ENCODE peak calls at places on chromosomes 4 and X, in six cellular contexts. One of them, this sample, is unnamed.
A peak's percentile ranks its signal among the peaks of the same experiment; 100 is the strongest.

GRCh38 chr4:25823632-25824031 is 39.2 kb downstream of the SEL1L3 start:
- DNase-seq in NCI-H1092: no peak
- DNase-seq in effector CD4-positive, alpha-beta T cell: no peak
- DNase-seq in H7: no peak
- DNase-seq in left colon: no peak
- DNase-seq in left kidney: no peak
- DNase-seq in this sample: no peak

GRCh38 chr4:151296227-151296626 is 19.3 kb downstream of the PRSS48 start:
- DNase-seq in NCI-H1092: no peak
- DNase-seq in effector CD4-positive, alpha-beta T cell: no peak
- DNase-seq in H7: no peak
- DNase-seq in left colon: no peak
- DNase-seq in left kidney: no peak
- DNase-seq in this sample: no peak

GRCh38 chrX:15299945-15300851 is 15.2 kb downstream of the ASB11 start:
- DNase-seq in NCI-H1092: no peak
- DNase-seq in effector CD4-positive, alpha-beta T cell: no peak
- DNase-seq in H7: peak; percentile 50
- DNase-seq in left colon: no peak
- DNase-seq in left kidney: peak; percentile 43
- DNase-seq in this sample: no peak

GRCh38 chrX:54357414-54358377 is at the start of gene WNK3:
- DNase-seq in NCI-H1092: peak; percentile 88
- DNase-seq in effector CD4-positive, alpha-beta T cell: peak; percentile 2
- DNase-seq in H7: peak; percentile 91
- DNase-seq in left colon: peak; percentile 36
- DNase-seq in left kidney: peak; percentile 96
- DNase-seq in this sample: peak; percentile 88

GRCh38 chr4:113584407-113585150 is 177.0 kb downstream of the CAMK2D start:
- DNase-seq in NCI-H1092: no peak
- DNase-seq in effector CD4-positive, alpha-beta T cell: no peak
- DNase-seq in H7: peak; percentile 4
- DNase-seq in left colon: no peak
- DNase-seq in left kidney: peak; percentile 33
- DNase-seq in this sample: peak; percentile 24

GRCh38 chrX:1059576-1060561 is 152.6 kb downstream of the CRLF2 start:
- DNase-seq in NCI-H1092: no peak
- DNase-seq in effector CD4-positive, alpha-beta T cell: no peak
- DNase-seq in H7: no peak
- DNase-seq in left colon: no peak
- DNase-seq in left kidney: no peak
- DNase-seq in this sample: no peak

GRCh38 chr4:118388621-118389020 is 35.8 kb upstream of the PRSS12 start:
- DNase-seq in NCI-H1092: no peak
- DNase-seq in effector CD4-positive, alpha-beta T cell: no peak
- DNase-seq in H7: no peak
- DNase-seq in left colon: no peak
- DNase-seq in left kidney: no peak
- DNase-seq in this sample: no peak

GRCh38 chrX:47093248-47093647 is 15.0 kb downstream of the RGN start:
- DNase-seq in NCI-H1092: peak; percentile 2
- DNase-seq in effector CD4-positive, alpha-beta T cell: no peak
- DNase-seq in H7: no peak
- DNase-seq in left colon: no peak
- DNase-seq in left kidney: peak; percentile 25
- DNase-seq in this sample: no peak

GRCh38 chr4:150150545-150151156 is 72.4 kb downstream of the DCLK2 start:
- DNase-seq in NCI-H1092: peak; percentile 2
- DNase-seq in effector CD4-positive, alpha-beta T cell: no peak
- DNase-seq in H7: no peak
- DNase-seq in left colon: no peak
- DNase-seq in left kidney: no peak
- DNase-seq in this sample: no peak

GRCh38 chr4:151772322-151772721 is 11.5 kb upstream of the GATB start:
- DNase-seq in NCI-H1092: no peak
- DNase-seq in effector CD4-positive, alpha-beta T cell: no peak
- DNase-seq in H7: no peak
- DNase-seq in left colon: no peak
- DNase-seq in left kidney: no peak
- DNase-seq in this sample: no peak

GRCh38 chr4:65416875-65417274 is 253.4 kb downstream of the EPHA5 start:
- DNase-seq in NCI-H1092: peak; percentile 96
- DNase-seq in effector CD4-positive, alpha-beta T cell: no peak
- DNase-seq in H7: no peak
- DNase-seq in left colon: no peak
- DNase-seq in left kidney: peak; percentile 3
- DNase-seq in this sample: no peak

GRCh38 chr4:179695175-179695574 is 2252.9 kb upstream of the AGA start:
- DNase-seq in NCI-H1092: no peak
- DNase-seq in effector CD4-positive, alpha-beta T cell: no peak
- DNase-seq in H7: no peak
- DNase-seq in left colon: no peak
- DNase-seq in left kidney: no peak
- DNase-seq in this sample: no peak

GRCh38 chr4:40976343-40976742 is 226.6 kb downstream of the NSUN7 start:
- DNase-seq in NCI-H1092: peak; percentile 51
- DNase-seq in effector CD4-positive, alpha-beta T cell: no peak
- DNase-seq in H7: peak; percentile 55
- DNase-seq in left colon: peak; percentile 34
- DNase-seq in left kidney: peak; percentile 77
- DNase-seq in this sample: peak; percentile 26

GRCh38 chr4:124943938-124944337 is 231.4 kb upstream of the ANKRD50 start:
- DNase-seq in NCI-H1092: no peak
- DNase-seq in effector CD4-positive, alpha-beta T cell: no peak
- DNase-seq in H7: no peak
- DNase-seq in left colon: no peak
- DNase-seq in left kidney: no peak
- DNase-seq in this sample: no peak

GRCh38 chr4:120850048-120850599 is 72.4 kb downstream of the PRDM5 start:
- DNase-seq in NCI-H1092: no peak
- DNase-seq in effector CD4-positive, alpha-beta T cell: no peak
- DNase-seq in H7: no peak
- DNase-seq in left colon: no peak
- DNase-seq in left kidney: no peak
- DNase-seq in this sample: no peak

GRCh38 chrX:10089378-10089795 is 67.4 kb upstream of the CLCN4 start:
- DNase-seq in NCI-H1092: peak; percentile 32
- DNase-seq in effector CD4-positive, alpha-beta T cell: no peak
- DNase-seq in H7: no peak
- DNase-seq in left colon: no peak
- DNase-seq in left kidney: no peak
- DNase-seq in this sample: no peak